ENCODE peak calls at places on chromosomes 3 and 15, in four cellular contexts. H is stimulated activated CD8-positive, alpha-beta memory T cell treated with anti-CD3 and anti-CD28 coated beads, Interleukin-15, amount 100 ng/mL, for 1 hour; J is ecto neural progenitor cell; I is T47D. W is an unnamed sample.

GRCh38 chr15:40204100-40204499 is 34.8 kb upstream of the PAK6 start:
- DNase-seq in H (no peak), J (no peak), I (no peak), W (no peak)

GRCh38 chr15:52858388-52859176 is 68.4 kb upstream of the ONECUT1 start:
- DNase-seq in H (no peak), J (no peak), I (no peak), W (no peak)

GRCh38 chr3:25687742-25688141 is 23.0 kb upstream of the TOP2B start:
- DNase-seq in H (no peak), J (no peak), I (no peak), W (no peak)

GRCh38 chr3:141000027-141000663 is 51.0 kb upstream of the SPSB4 start:
- DNase-seq in H (no peak), J (peak), I (peak), W (peak)

GRCh38 chr3:50525987-50526386 is 22.6 kb upstream of the CACNA2D2 start:
- DNase-seq in H (peak), J (peak), I (peak), W (peak)

GRCh38 chr15:98715890-98716443 is 67.6 kb downstream of the IGF1R start:
- DNase-seq in H (no peak), J (no peak), I (no peak), W (no peak)

GRCh38 chr15:65970937-65971740 is 101.8 kb downstream of the RAB11A start:
- DNase-seq in H (no peak), J (no peak), I (no peak), W (no peak)

GRCh38 chr3:144114767-144115166 is 143.1 kb downstream of the DIPK2A start:
- DNase-seq in H (no peak), J (no peak), I (no peak), W (no peak)

GRCh38 chr3:139302084-139302800 is 41.6 kb upstream of the MRPS22 start:
- DNase-seq in H (no peak), J (no peak), I (peak), W (no peak)

GRCh38 chr15:41557673-41558399 is 1.2 kb upstream of the TYRO3 start:
- DNase-seq in H (peak), J (peak), I (peak), W (peak)

GRCh38 chr15:71880276-71880675 is 69.9 kb downstream of the NR2E3 start:
- DNase-seq in H (no peak), J (no peak), I (no peak), W (no peak)

GRCh38 chr3:127488141-127488672 is 102.3 kb downstream of the TPRA1 start:
- DNase-seq in H (no peak), J (peak), I (no peak), W (no peak)

GRCh38 chr3:138938056-138938876 is 8.7 kb downstream of the FOXL2 start:
- DNase-seq in H (no peak), J (peak), I (no peak), W (no peak)

GRCh38 chr3:54897028-54897711 is 30.7 kb downstream of the LRTM1 start:
- DNase-seq in H (no peak), J (no peak), I (no peak), W (no peak)

GRCh38 chr3:63960048-63960711 is 48.0 kb upstream of the SCAANT1 start:
- DNase-seq in H (no peak), J (no peak), I (no peak), W (no peak)

W was measured in CD4-positive, alpha-beta T cell.